ENCODE peak calls at places on chromosomes 5 and 9, in five cellular contexts. Z is A549, S is ovary, F is esophagus squamous epithelium, G is transverse colon. B is an unnamed sample.

GRCh38 chr9:22529426-22530199 is 83.0 kb downstream of the DMRTA1 start:
- DNase-seq in Z (no peak), S (no peak), F (no peak), G (no peak), B (no peak)

GRCh38 chr9:127076860-127077657 is 45.4 kb downstream of the ANGPTL2 start:
- DNase-seq in Z (no peak), S (no peak), F (no peak), G (no peak), B (no peak)

GRCh38 chr9:73153793-73154227 is 2.1 kb downstream of the ANXA1 start:
- DNase-seq in Z (peak; percentile 68), S (no peak), F (no peak), G (no peak), B (no peak)

GRCh38 chr9:69030851-69031645 is 4.5 kb upstream of the FXN start:
- DNase-seq in Z (no peak), S (no peak), F (no peak), G (no peak), B (no peak)

GRCh38 chr9:89992326-89993208 is 387.8 kb downstream of the GADD45G start:
- DNase-seq in Z (no peak), S (peak; percentile 54), F (no peak), G (no peak), B (no peak)

GRCh38 chr5:131545856-131546255 is 89.2 kb downstream of the RAPGEF6 start:
- DNase-seq in Z (peak; percentile 7), S (no peak), F (no peak), G (no peak), B (no peak)

GRCh38 chr5:159101689-159102088 is 2.0 kb upstream of the EBF1 start:
- DNase-seq in Z (no peak), S (no peak), F (no peak), G (no peak), B (peak; percentile 12)

GRCh38 chr5:88092358-88092757 is 176.3 kb downstream of the TMEM161B start:
- DNase-seq in Z (no peak), S (no peak), F (no peak), G (no peak), B (no peak)

GRCh38 chr9:69885474-69885929 is 64.9 kb downstream of the CFAP95 start:
- DNase-seq in Z (peak; percentile 71), S (no peak), F (no peak), G (no peak), B (no peak)

GRCh38 chr9:110371411-110372013 is 33.8 kb upstream of the TXNDC8 start:
- DNase-seq in Z (no peak), S (no peak), F (no peak), G (no peak), B (no peak)

GRCh38 chr5:169956756-169957155 is 23.5 kb downstream of the INSYN2B start:
- DNase-seq in Z (no peak), S (no peak), F (no peak), G (no peak), B (no peak)

GRCh38 chr9:34651286-34651685 is 699 bp upstream of the IL11RA start:
- DNase-seq in Z (no peak), S (peak; percentile 58), F (no peak), G (peak; percentile 47), B (no peak)

GRCh38 chr5:178627259-178627598 is 379 bp upstream of the CLK4 start:
- DNase-seq in Z (no peak), S (no peak), F (no peak), G (no peak), B (no peak)

GRCh38 chr5:178624626-178625546 is 2.0 kb downstream of the CLK4 start:
- DNase-seq in Z (no peak), S (no peak), F (no peak), G (no peak), B (no peak)

GRCh38 chr5:178630475-178630930 is 3.7 kb upstream of the CLK4 start:
- DNase-seq in Z (peak; percentile 51), S (no peak), F (no peak), G (no peak), B (no peak)

GRCh38 chr5:178625679-178626483 is 969 bp downstream of the CLK4 start:
- DNase-seq in Z (no peak), S (no peak), F (no peak), G (no peak), B (no peak)

GRCh38 chr5:178626484-178627258 is at the start of gene CLK4:
- DNase-seq in Z (peak; percentile 96), S (peak; percentile 96), F (peak; percentile 81), G (peak; percentile 97), B (peak; percentile 92)
- TF ChIP-seq POLR2A in Z (peak; percentile 88), S (peak; percentile 59), F (peak; percentile 47), G (peak; percentile 79), B (peak; percentile 66)

DNA sequence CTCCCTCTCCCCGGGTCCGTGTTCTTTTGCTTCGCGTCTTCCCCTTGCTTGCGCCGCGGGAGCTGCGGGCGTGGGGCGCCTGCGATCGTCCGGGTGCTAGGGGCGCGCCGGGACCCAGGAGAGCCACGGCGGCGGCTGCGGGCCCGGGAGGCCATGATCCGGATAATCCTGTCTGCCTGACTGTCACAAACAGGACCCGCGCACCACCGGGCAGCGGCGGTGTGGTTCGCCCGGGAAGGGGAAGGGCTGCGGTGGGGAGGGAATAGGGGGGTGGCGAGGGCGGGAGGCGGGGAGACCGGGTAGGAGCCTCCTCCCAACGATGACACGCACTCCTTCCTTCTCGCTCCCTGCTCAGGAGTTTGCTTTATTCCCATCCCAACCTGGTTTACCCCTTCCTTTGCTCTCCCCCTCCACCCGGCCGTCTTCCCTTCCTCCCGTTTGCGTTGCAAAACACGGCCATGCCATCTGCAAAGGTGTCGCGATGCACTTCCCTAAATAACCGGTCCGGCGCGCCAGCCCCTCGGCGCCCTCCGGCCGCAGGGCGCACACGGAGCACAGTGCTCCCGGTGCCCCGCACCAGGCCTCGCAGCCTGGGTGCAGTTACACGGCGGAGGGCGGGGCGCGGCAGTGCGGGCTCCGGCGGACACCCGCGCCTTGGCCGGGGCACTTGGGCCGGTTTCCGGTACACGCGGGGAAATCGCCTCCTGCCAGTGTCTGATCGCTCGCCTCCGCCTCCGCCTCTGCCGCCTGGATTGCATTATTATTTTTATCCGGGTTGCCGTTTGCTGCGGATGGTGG is 1.5 kb downstream of the SMARCA2 start:
- DNase-seq in Z (peak; percentile 82), S (peak; percentile 84), F (peak; percentile 18), G (peak; percentile 85), B (peak; percentile 75)
- TF ChIP-seq POLR2A in Z (no peak), S (peak; percentile 69), F (peak; percentile 62), G (peak; percentile 85), B (peak; percentile 67)

GRCh38 chr9:130576176-130576575 is 3.2 kb upstream of the FUBP3 start:
- DNase-seq in Z (no peak), S (no peak), F (no peak), G (no peak), B (no peak)

GRCh38 chr9:130579738-130580463 is 524 bp downstream of the FUBP3 start:
- DNase-seq in Z (no peak), S (no peak), F (no peak), G (no peak), B (no peak)

GRCh38 chr9:130583271-130583670 is 3.9 kb downstream of the FUBP3 start:
- DNase-seq in Z (no peak), S (no peak), F (no peak), G (no peak), B (no peak)

GRCh38 chr9:130575514-130575913 is 3.9 kb upstream of the FUBP3 start:
- DNase-seq in Z (no peak), S (no peak), F (no peak), G (no peak), B (no peak)

DNA sequence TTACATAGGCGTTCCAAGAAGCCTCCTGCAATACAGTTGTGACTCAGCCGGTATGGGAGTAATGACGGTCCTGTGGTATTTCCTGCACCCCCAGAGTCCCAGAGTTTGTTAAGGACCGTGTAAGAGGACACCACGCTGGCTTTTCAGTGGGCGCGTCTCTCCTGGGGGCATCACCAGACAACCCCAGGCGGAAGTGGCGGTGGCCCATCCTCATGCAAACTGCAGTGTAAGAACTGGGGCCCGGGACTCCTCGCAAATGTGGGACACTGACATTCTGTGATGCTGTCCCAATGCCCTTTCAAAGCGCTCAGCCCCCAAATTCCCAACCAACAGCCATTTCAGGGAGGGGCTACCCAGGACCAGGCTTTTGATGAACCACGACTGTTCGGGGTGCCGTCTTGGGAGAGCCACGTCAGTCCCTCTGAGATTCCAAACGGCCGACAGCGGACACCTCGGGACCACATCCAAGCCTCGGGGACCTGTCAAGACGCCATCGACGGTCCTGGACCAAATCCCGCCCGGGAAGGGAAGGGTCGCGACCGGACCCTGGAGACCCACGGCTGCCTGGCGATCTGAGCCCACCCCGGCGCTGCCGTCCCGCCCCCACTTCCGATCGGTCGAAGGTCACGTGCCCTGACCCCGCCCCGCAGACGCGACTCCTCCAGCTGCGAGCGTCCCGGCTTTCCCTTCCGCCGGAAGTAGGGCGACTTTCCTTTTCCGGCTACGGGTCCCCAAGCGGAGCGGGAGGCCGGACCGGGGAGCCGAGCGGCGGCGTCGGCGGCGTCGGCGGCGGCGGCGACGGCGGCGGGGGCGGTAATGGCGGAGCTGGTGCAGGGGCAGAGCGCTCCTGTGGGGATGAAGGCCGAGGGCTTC is at the start of gene FUBP3:
- DNase-seq in Z (peak; percentile 92), S (peak; percentile 92), F (peak; percentile 50), G (peak; percentile 95), B (peak; percentile 83)
- TF ChIP-seq POLR2A in Z (peak; percentile 79), S (peak; percentile 83), F (peak; percentile 76), G (peak; percentile 81), B (peak; percentile 36)

GRCh38 chr5:14405267-14405666 is 176.3 kb upstream of the OTULINL start:
- DNase-seq in Z (peak; percentile 33), S (no peak), F (no peak), G (no peak), B (no peak)

GRCh38 chr5:14400611-14401010 is 181.0 kb upstream of the OTULINL start:
- DNase-seq in Z (no peak), S (no peak), F (no peak), G (no peak), B (no peak)

GRCh38 chr5:14400085-14400484 is 181.5 kb upstream of the OTULINL start:
- DNase-seq in Z (no peak), S (no peak), F (no peak), G (no peak), B (no peak)

GRCh38 chr5:14401639-14402038 is 180.0 kb upstream of the OTULINL start:
- DNase-seq in Z (no peak), S (no peak), F (no peak), G (no peak), B (no peak)

DNA sequence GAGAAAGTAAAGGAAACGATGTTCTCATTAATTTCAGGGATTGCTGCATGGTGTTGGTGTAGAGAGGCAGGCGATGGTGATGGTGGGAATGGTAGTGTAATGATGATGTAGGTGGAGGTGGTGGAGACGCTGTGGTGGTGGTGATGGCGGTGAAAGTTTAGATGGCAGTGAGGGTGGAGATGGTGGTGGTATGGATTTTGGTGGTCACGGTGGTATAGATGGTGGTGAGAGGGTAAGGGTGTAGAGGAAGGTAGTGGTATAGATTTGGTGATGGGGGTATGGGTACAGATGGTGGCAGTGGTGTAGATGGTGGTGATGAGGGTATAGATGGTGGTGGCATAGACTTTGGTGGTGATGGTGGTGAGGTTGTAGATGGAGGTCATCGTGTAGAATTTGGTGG is 179.2 kb upstream of the OTULINL start:
- DNase-seq in Z (no peak), S (no peak), F (no peak), G (no peak), B (no peak)
- TF ChIP-seq POLR2A in Z (no peak), S (no peak), F (no peak), G (no peak), B (no peak)

DNA sequence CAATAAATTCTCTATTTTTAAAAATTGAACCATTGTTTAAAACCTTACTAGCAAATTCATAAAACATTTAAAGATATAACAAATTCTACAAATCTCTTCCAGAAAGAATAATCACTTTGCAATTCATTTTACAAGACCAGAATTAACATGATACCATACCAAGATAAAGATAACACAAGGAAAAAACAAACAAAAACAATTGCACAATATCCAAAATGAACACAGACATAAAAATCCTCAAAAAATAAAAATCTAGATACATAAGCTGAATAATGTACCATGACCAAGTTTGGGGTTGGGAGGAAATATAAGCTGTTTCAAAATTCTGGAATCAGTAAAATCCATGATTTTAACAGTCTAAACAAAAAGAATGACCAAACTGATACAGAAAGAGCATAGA is 11.1 kb downstream of the CCNG1 start:
- DNase-seq in Z (no peak), S (no peak), F (no peak), G (no peak), B (no peak)
- TF ChIP-seq POLR2A in Z (no peak), S (no peak), F (no peak), G (no peak), B (no peak)